ENCODE peak calls at places on chromosome 19, in six cellular contexts. One of them, this sample, is unnamed.
A peak's percentile ranks its signal among the peaks of the same experiment; 100 is the strongest.

GRCh38 chr19:18225702-18226468 is at the start of gene PDE4C:
- DNase-seq in testis: no peak
- DNase-seq in adrenal gland: peak; percentile 36
- DNase-seq in HFF-Myc: no peak
- DNase-seq in lower leg skin: no peak
- DNase-seq in OCI-LY7: no peak
- DNase-seq in this sample: peak; percentile 65

GRCh38 chr19:19642506-19643157 is 825 bp downstream of the GMIP start:
- DNase-seq in testis: no peak
- DNase-seq in adrenal gland: no peak
- DNase-seq in HFF-Myc: no peak
- DNase-seq in lower leg skin: no peak
- DNase-seq in OCI-LY7: peak; percentile 29
- DNase-seq in this sample: peak; percentile 31

GRCh38 chr19:44657211-44657921 is 13.7 kb downstream of the PVR start:
- DNase-seq in testis: peak; percentile 71
- DNase-seq in adrenal gland: peak; percentile 67
- DNase-seq in HFF-Myc: no peak
- DNase-seq in lower leg skin: no peak
- DNase-seq in OCI-LY7: peak; percentile 68
- DNase-seq in this sample: peak; percentile 64

GRCh38 chr19:46482645-46483044 is 11.3 kb upstream of the PNMA8A start:
- DNase-seq in testis: no peak
- DNase-seq in adrenal gland: no peak
- DNase-seq in HFF-Myc: no peak
- DNase-seq in lower leg skin: no peak
- DNase-seq in OCI-LY7: no peak
- DNase-seq in this sample: no peak

GRCh38 chr19:35715981-35716734 is 1.6 kb upstream of the KMT2B start:
- DNase-seq in testis: peak; percentile 78
- DNase-seq in adrenal gland: peak; percentile 73
- DNase-seq in HFF-Myc: no peak
- DNase-seq in lower leg skin: no peak
- DNase-seq in OCI-LY7: no peak
- DNase-seq in this sample: peak; percentile 67

GRCh38 chr19:55519461-55520311 is 17.2 kb downstream of the SBK2 start:
- DNase-seq in testis: no peak
- DNase-seq in adrenal gland: no peak
- DNase-seq in HFF-Myc: peak; percentile 45
- DNase-seq in lower leg skin: no peak
- DNase-seq in OCI-LY7: no peak
- DNase-seq in this sample: no peak

GRCh38 chr19:43148233-43148632 is 38.1 kb downstream of the PSG5 start:
- DNase-seq in testis: no peak
- DNase-seq in adrenal gland: no peak
- DNase-seq in HFF-Myc: peak; percentile 46
- DNase-seq in lower leg skin: peak; percentile 69
- DNase-seq in OCI-LY7: no peak
- DNase-seq in this sample: no peak

GRCh38 chr19:53980553-53981407 is 10.7 kb upstream of the CACNG6 start:
- DNase-seq in testis: peak; percentile 40
- DNase-seq in adrenal gland: no peak
- DNase-seq in HFF-Myc: no peak
- DNase-seq in lower leg skin: no peak
- DNase-seq in OCI-LY7: no peak
- DNase-seq in this sample: no peak

GRCh38 chr19:13117176-13117771 is 734 bp upstream of the TRMT1 start:
- DNase-seq in testis: no peak
- DNase-seq in adrenal gland: no peak
- DNase-seq in HFF-Myc: no peak
- DNase-seq in lower leg skin: no peak
- DNase-seq in OCI-LY7: no peak
- DNase-seq in this sample: no peak

GRCh38 chr19:4044927-4045557 is 21.7 kb downstream of the ZBTB7A start:
- DNase-seq in testis: no peak
- DNase-seq in adrenal gland: no peak
- DNase-seq in HFF-Myc: no peak
- DNase-seq in lower leg skin: no peak
- DNase-seq in OCI-LY7: no peak
- DNase-seq in this sample: no peak

GRCh38 chr19:33750587-33751385 is 45.9 kb upstream of the KCTD15 start:
- DNase-seq in testis: no peak
- DNase-seq in adrenal gland: no peak
- DNase-seq in HFF-Myc: no peak
- DNase-seq in lower leg skin: no peak
- DNase-seq in OCI-LY7: no peak
- DNase-seq in this sample: no peak

GRCh38 chr19:56116606-56117005 is 4.5 kb downstream of the ZNF787 start:
- DNase-seq in testis: no peak
- DNase-seq in adrenal gland: no peak
- DNase-seq in HFF-Myc: no peak
- DNase-seq in lower leg skin: no peak
- DNase-seq in OCI-LY7: no peak
- DNase-seq in this sample: no peak

GRCh38 chr19:35470128-35470527 is 20.1 kb downstream of the KRTDAP start:
- DNase-seq in testis: no peak
- DNase-seq in adrenal gland: no peak
- DNase-seq in HFF-Myc: no peak
- DNase-seq in lower leg skin: no peak
- DNase-seq in OCI-LY7: no peak
- DNase-seq in this sample: no peak

GRCh38 chr19:50558039-50558438 is 10.2 kb downstream of the LRRC4B start:
- DNase-seq in testis: no peak
- DNase-seq in adrenal gland: no peak
- DNase-seq in HFF-Myc: no peak
- DNase-seq in lower leg skin: no peak
- DNase-seq in OCI-LY7: no peak
- DNase-seq in this sample: no peak

GRCh38 chr19:29581398-29581797 is 24.7 kb upstream of the POP4 start:
- DNase-seq in testis: no peak
- DNase-seq in adrenal gland: no peak
- DNase-seq in HFF-Myc: no peak
- DNase-seq in lower leg skin: no peak
- DNase-seq in OCI-LY7: no peak
- DNase-seq in this sample: no peak

GRCh38 chr19:32165176-32165575 is 180.2 kb upstream of the ZNF507 start:
- DNase-seq in testis: no peak
- DNase-seq in adrenal gland: no peak
- DNase-seq in HFF-Myc: no peak
- DNase-seq in lower leg skin: no peak
- DNase-seq in OCI-LY7: no peak
- DNase-seq in this sample: no peak

GRCh38 chr19:57708641-57709354 is at the start of gene ZNF154:
- DNase-seq in testis: peak; percentile 41
- DNase-seq in adrenal gland: peak; percentile 61
- DNase-seq in HFF-Myc: peak; percentile 33
- DNase-seq in lower leg skin: no peak
- DNase-seq in OCI-LY7: no peak
- DNase-seq in this sample: no peak

GRCh38 chr19:54102421-54103169 is at the start of gene NDUFA3:
- DNase-seq in testis: peak; percentile 98
- DNase-seq in adrenal gland: peak; percentile 98
- DNase-seq in HFF-Myc: peak; percentile 96
- DNase-seq in lower leg skin: peak; percentile 97
- DNase-seq in OCI-LY7: peak; percentile 99
- DNase-seq in this sample: peak; percentile 97

GRCh38 chr19:45691516-45692186 is at the start of gene SNRPD2:
- DNase-seq in testis: peak; percentile 95
- DNase-seq in adrenal gland: peak; percentile 95
- DNase-seq in HFF-Myc: peak; percentile 83
- DNase-seq in lower leg skin: peak; percentile 92
- DNase-seq in OCI-LY7: peak; percentile 96
- DNase-seq in this sample: peak; percentile 96

GRCh38 chr19:13181747-13182388 is 31.7 kb downstream of the IER2 start:
- DNase-seq in testis: peak; percentile 70
- DNase-seq in adrenal gland: peak; percentile 83
- DNase-seq in HFF-Myc: peak; percentile 47
- DNase-seq in lower leg skin: peak; percentile 39
- DNase-seq in OCI-LY7: peak; percentile 55
- DNase-seq in this sample: peak; percentile 71

GRCh38 chr19:1674293-1674679 is 21.9 kb upstream of the TCF3 start:
- DNase-seq in testis: no peak
- DNase-seq in adrenal gland: no peak
- DNase-seq in HFF-Myc: no peak
- DNase-seq in lower leg skin: no peak
- DNase-seq in OCI-LY7: no peak
- DNase-seq in this sample: no peak

GRCh38 chr19:1673645-1674292 is 21.4 kb upstream of the TCF3 start:
- DNase-seq in testis: no peak
- DNase-seq in adrenal gland: no peak
- DNase-seq in HFF-Myc: no peak
- DNase-seq in lower leg skin: no peak
- DNase-seq in OCI-LY7: no peak
- DNase-seq in this sample: peak; percentile 65

GRCh38 chr19:1676351-1677266 is 24.2 kb upstream of the TCF3 start:
- DNase-seq in testis: no peak
- DNase-seq in adrenal gland: no peak
- DNase-seq in HFF-Myc: no peak
- DNase-seq in lower leg skin: no peak
- DNase-seq in OCI-LY7: no peak
- DNase-seq in this sample: no peak

GRCh38 chr19:1678073-1678472 is 25.7 kb upstream of the TCF3 start:
- DNase-seq in testis: no peak
- DNase-seq in adrenal gland: no peak
- DNase-seq in HFF-Myc: no peak
- DNase-seq in lower leg skin: no peak
- DNase-seq in OCI-LY7: no peak
- DNase-seq in this sample: no peak

DNA sequence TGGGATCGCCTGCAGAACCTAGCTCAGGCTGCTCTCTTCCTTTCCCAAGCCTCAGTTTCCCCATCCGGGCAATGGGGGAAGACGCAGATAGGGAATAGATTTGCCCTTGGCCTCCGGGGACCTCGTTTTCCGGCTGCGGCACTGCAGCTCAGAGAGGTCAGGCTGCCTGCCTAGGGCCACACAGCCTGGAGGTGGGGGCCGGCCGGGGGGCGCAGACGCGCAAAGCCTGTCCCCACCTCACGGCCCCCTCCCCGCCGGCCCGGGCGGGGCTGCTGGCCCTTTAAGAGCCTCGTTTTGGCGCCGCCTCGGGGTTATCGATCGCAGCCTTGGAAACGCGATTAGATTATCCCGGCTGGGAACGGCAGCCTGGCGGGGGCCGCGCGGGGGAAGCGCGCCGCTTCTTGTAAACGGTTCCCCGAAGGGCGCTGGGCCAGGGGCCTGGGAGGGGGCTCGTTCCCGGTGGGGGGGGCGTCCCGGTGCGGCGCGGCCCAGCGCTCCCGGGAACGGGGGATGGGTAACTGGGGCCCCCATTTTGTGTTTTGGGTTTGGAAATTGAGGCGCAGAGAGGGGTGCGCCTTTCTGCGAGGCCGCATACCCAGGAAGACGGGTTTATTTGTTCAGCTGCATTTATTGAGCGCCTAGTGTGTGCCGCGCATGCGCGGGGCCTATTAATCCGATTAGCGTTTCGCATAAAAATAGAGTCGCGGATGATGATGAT is 23.4 kb upstream of the TCF3 start:
- DNase-seq in testis: peak; percentile 74
- DNase-seq in adrenal gland: no peak
- DNase-seq in HFF-Myc: no peak
- DNase-seq in lower leg skin: no peak
- DNase-seq in OCI-LY7: no peak
- DNase-seq in this sample: no peak
- H3K4me3 ChIP-seq in testis: peak overlapping the region; percentile 47
- H3K4me3 ChIP-seq in adrenal gland: no peak overlapping the region
- H3K4me3 ChIP-seq in HFF-Myc: no peak overlapping the region
- H3K4me3 ChIP-seq in lower leg skin: no peak overlapping the region
- H3K4me3 ChIP-seq in OCI-LY7: no peak overlapping the region
- H3K4me3 ChIP-seq in this sample: no peak overlapping the region

DNA sequence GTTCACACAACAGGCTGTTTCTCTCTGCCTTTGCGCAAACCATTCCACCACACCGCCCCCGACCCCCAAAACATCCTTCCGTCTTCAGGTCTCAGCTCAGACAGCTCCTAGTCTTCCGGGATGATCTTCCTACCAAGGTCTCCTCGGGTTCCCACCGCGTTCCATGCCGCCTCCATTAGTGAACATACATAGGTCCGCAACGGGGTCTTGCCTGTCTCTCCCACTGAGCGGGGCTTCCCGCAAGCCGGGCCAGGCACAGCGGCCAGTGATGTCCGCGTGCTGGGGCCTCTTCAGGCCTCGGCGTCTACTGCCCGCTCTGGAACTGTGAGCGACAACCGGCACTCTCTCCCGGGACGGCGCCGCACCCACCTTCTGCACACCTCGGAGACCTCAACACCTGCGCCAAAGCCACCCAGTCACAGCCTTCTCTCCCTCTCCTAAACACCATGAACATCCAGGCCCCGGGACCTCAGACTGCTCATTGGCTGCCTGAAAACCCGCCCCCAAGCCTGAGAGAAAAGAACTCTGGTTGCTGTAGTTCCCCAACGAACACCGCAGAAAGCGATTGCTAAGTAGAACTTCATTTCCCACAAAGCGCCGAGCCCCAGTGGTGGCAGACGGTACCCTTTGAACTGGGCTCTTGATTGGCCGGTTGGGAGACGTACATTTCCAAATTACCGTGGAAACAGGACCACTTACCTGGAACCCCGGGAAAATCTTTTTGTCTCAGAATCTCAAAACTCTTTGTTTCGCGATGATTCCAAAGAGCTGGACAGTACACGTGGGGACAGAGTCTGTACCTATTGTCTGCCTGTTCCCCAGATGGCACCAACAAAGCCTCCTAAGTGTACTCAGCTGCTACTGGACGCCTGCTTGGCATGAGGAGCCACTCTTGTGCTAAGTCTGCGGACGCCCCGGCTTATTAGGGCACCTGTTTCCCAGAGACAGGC is 9.5 kb downstream of the DYRK1B start:
- DNase-seq in testis: peak; percentile 93
- DNase-seq in adrenal gland: peak; percentile 93
- DNase-seq in HFF-Myc: no peak
- DNase-seq in lower leg skin: peak; percentile 93
- DNase-seq in OCI-LY7: peak; percentile 33
- DNase-seq in this sample: peak; percentile 77
- H3K4me3 ChIP-seq in testis: peak overlapping the region; percentile 65
- H3K4me3 ChIP-seq in adrenal gland: peak overlapping the region; percentile 62
- H3K4me3 ChIP-seq in HFF-Myc: peak overlapping the region; percentile 37
- H3K4me3 ChIP-seq in lower leg skin: peak overlapping the region; percentile 45
- H3K4me3 ChIP-seq in OCI-LY7: no peak overlapping the region
- H3K4me3 ChIP-seq in this sample: peak overlapping the region; percentile 48

DNA sequence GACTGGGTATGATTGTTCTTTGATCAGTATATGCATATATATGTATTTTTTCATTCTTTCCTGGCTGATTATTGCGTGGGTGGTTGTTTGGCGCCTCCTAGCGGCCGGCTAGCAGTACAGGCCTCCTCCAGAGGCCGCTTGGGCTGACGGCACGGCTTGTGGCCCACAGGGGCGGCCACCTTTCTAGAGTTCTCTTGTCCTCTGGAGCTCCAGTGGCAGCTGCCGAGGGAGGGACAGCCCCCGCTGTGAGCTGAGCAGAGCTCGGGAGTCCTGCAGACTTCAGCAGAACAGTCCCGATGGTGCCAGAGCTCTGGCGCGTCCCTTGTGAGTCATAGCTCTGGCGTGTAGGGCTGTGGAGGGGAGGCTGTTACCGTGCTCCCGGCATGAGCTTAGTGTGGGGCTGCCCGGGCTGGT is 22.5 kb upstream of the ZNF429 start:
- DNase-seq in testis: peak; percentile 67
- DNase-seq in adrenal gland: peak; percentile 52
- DNase-seq in HFF-Myc: no peak
- DNase-seq in lower leg skin: no peak
- DNase-seq in OCI-LY7: peak; percentile 44
- DNase-seq in this sample: peak; percentile 19
- H3K4me3 ChIP-seq in testis: peak overlapping the region; percentile 45
- H3K4me3 ChIP-seq in adrenal gland: no peak overlapping the region
- H3K4me3 ChIP-seq in HFF-Myc: peak overlapping the region; percentile 23
- H3K4me3 ChIP-seq in lower leg skin: no peak overlapping the region
- H3K4me3 ChIP-seq in OCI-LY7: no peak overlapping the region
- H3K4me3 ChIP-seq in this sample: no peak overlapping the region

GRCh38 chr19:52451241-52451640 is 2.1 kb upstream of the ZNF578 start:
- DNase-seq in testis: peak; percentile 19
- DNase-seq in adrenal gland: no peak
- DNase-seq in HFF-Myc: no peak
- DNase-seq in lower leg skin: no peak
- DNase-seq in OCI-LY7: no peak
- DNase-seq in this sample: no peak
- H3K4me3 ChIP-seq in testis: peak overlapping the region; percentile 21
- H3K4me3 ChIP-seq in adrenal gland: no peak overlapping the region
- H3K4me3 ChIP-seq in HFF-Myc: no peak overlapping the region
- H3K4me3 ChIP-seq in lower leg skin: no peak overlapping the region
- H3K4me3 ChIP-seq in OCI-LY7: no peak overlapping the region
- H3K4me3 ChIP-seq in this sample: no peak overlapping the region

This sample was measured in SJCRH30.